ENCODE peak calls at places on chromosomes 12 and 14, in seven cellular contexts. B, V, M, J, E, X and W are unnamed samples.

GRCh38 chr12:117356048-117356447 is 5.4 kb downstream of the NOS1 start:
- DNase-seq in B (no peak), V (no peak), M (no peak), J (no peak), E (no peak), X (no peak), W (no peak)

GRCh38 chr12:28191690-28192089 is 1.4 kb downstream of the CCDC91 start:
- DNase-seq in B (no peak), V (peak), M (peak), J (no peak), E (no peak), X (no peak), W (no peak)

GRCh38 chr12:78870539-78870938 is 6.0 kb downstream of the SYT1 start:
- DNase-seq in B (no peak), V (no peak), M (no peak), J (no peak), E (peak), X (no peak), W (no peak)

GRCh38 chr12:126212827-126213226 is 1147.6 kb downstream of the AACS start:
- DNase-seq in B (no peak), V (no peak), M (no peak), J (no peak), E (no peak), X (no peak), W (no peak)

GRCh38 chr14:93042968-93043940 is 72.5 kb downstream of the ITPK1 start:
- DNase-seq in B (peak), V (peak), M (peak), J (peak), E (peak), X (no peak), W (peak)

GRCh38 chr12:128853321-128854197 is at the start of gene GLT1D1:
- DNase-seq in B (no peak), V (no peak), M (no peak), J (no peak), E (no peak), X (no peak), W (no peak)

GRCh38 chr12:1559729-1560128 is 34.7 kb downstream of the FBXL14 start:
- DNase-seq in B (no peak), V (no peak), M (no peak), J (no peak), E (no peak), X (no peak), W (no peak)

GRCh38 chr14:93977790-93978581 is 1.6 kb upstream of the ASB2 start:
- DNase-seq in B (no peak), V (no peak), M (no peak), J (no peak), E (no peak), X (no peak), W (no peak)

GRCh38 chr12:117158911-117159310 is 31.4 kb downstream of the FBXO21 start:
- DNase-seq in B (no peak), V (no peak), M (no peak), J (no peak), E (no peak), X (no peak), W (no peak)

GRCh38 chr12:30569426-30569825 is 126.2 kb downstream of the IPO8 start:
- DNase-seq in B (no peak), V (no peak), M (no peak), J (no peak), E (no peak), X (no peak), W (no peak)

GRCh38 chr12:53182836-53183235 is 2.1 kb upstream of the CSAD start:
- DNase-seq in B (no peak), V (peak), M (no peak), J (no peak), E (no peak), X (no peak), W (no peak)

GRCh38 chr12:8038659-8039114 is 6.2 kb downstream of the FOXJ2 start:
- DNase-seq in B (no peak), V (peak), M (peak), J (peak), E (peak), X (peak), W (peak)

GRCh38 chr14:29016050-29016900 is 249.7 kb downstream of the FOXG1 start:
- DNase-seq in B (peak), V (peak), M (peak), J (no peak), E (peak), X (no peak), W (peak)

GRCh38 chr12:1750300-1750699 is 59.4 kb downstream of the ADIPOR2 start:
- DNase-seq in B (no peak), V (no peak), M (no peak), J (no peak), E (no peak), X (no peak), W (no peak)

GRCh38 chr12:112214064-112214463 is 88.7 kb downstream of the TRAFD1 start:
- DNase-seq in B (no peak), V (no peak), M (no peak), J (no peak), E (no peak), X (no peak), W (no peak)

GRCh38 chr14:76644875-76645518 is 116.3 kb upstream of the VASH1 start:
- DNase-seq in B (no peak), V (peak), M (peak), J (no peak), E (peak), X (no peak), W (peak)

GRCh38 chr12:4855121-4855924 is 54.4 kb upstream of the KCNA1 start:
- DNase-seq in B (peak), V (peak), M (peak), J (peak), E (peak), X (peak), W (peak)

GRCh38 chr12:100926669-100927248 is 132.2 kb downstream of the ANO4 start:
- DNase-seq in B (peak), V (peak), M (peak), J (no peak), E (peak), X (no peak), W (peak)
- TF ChIP-seq CTCF in B (peak), V (peak), M (peak), J (no peak), E (peak), X (peak), W (peak)

DNA sequence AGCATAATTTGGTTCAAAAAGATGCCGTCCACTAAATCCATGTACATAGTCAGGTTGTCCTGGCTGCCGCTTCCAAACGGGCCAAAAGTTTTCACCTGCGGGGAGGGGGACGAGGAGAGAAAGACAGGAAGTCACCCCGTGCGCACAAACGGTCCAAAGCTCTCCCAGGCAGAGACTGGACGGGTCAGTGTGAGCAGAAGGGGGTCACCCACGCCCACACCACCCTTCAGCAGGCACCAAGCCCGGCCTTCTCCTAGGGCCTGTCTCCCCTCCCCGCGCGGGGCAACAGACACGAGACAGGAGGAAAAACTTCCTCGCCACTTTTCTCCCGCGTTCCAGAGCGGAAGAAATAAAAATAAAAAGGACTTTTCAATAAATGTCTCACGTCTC is 881 bp downstream of the CCDC88C start:
- DNase-seq in B (no peak), V (no peak), M (no peak), J (no peak), E (no peak), X (no peak), W (no peak)
- H3K4me3 ChIP-seq in B (peak), V (no peak), M (peak), J (peak), E (peak), X (no peak), W (peak)

DNA sequence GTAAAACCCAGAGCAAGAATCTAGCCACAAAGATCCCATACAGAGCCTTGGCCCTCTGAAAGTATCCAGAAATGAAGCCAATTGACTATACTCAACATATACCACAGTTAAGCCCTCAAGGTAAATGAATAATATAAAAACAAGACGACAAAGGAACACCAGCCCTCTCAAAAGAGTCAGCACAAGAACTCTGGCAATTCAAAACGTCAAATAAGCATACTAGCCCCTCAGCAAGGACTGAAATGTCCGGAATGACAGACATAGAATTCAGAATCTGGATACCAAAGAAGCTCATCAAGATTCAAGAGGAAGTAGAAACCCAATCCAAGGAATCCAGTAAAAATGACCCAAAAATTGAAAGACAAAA is 49.9 kb downstream of the GTF2A1 start:
- DNase-seq in B (no peak), V (no peak), M (no peak), J (no peak), E (no peak), X (no peak), W (no peak)
- TF ChIP-seq CTCF in B (no peak), V (no peak), M (no peak), J (no peak), E (no peak), X (no peak), W (no peak)

DNA sequence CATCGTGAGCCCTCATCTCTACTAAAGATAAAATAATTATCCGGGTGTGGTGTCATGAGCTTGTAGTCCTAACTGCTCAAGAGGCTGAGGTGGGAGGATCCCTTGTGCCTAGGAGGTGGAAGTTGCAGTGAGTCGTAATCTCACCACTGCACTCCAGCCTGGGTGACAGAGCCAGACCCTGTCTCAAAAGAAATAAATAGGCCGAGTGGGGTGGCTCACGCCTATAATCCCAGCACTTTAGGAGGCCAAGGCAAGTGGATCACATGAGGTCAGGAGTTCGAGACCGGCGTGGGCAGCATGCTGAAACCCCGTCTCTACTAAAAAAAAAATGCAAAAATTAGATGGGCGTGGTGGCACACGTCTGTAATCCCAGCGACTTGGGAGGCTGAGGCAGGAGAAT is 70.9 kb downstream of the RESF1 start:
- DNase-seq in B (no peak), V (no peak), M (no peak), J (no peak), E (no peak), X (no peak), W (no peak)
- H3K4me3 ChIP-seq in B (no peak), V (no peak), M (no peak), J (no peak), E (no peak), X (no peak), W (no peak)

DNA sequence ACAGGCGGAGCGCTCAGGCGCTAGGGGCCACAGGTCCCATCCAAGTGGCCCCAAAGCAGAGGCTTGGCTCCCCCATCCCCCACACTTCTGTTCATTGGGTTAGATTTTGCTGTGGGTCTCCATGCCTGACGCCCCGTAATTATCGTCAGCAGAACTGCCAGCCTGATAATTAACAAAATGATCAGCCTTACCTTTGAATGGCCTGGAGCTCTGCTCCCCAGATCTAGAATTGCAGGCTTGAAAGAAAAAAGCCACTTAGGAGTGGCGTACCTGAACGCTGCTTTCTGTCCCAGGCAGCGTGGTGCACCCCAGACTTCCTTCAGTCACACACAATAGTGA is 28.7 kb upstream of the LRP1-AS start:
- DNase-seq in B (no peak), V (no peak), M (no peak), J (no peak), E (no peak), X (no peak), W (no peak)
- TF ChIP-seq CTCF in B (peak), V (no peak), M (no peak), J (no peak), E (no peak), X (no peak), W (no peak)